ENCODE peak calls at places on chromosome 2, in eight cellular contexts. One of them, this sample, is unnamed.

GRCh38 chr2:26807788-26808460 is 22.1 kb downstream of the CENPA start:
- DNase-seq in cardiac fibroblast: peak
- DNase-seq in psoas muscle: no peak
- DNase-seq in heart left ventricle: no peak
- DNase-seq in lower lobe of right lung: no peak
- DNase-seq in RWPE2: no peak
- DNase-seq in AG09309: no peak
- DNase-seq in A549: no peak
- DNase-seq in this sample: no peak

GRCh38 chr2:54455584-54456525 is at the start of gene SPTBN1:
- DNase-seq in cardiac fibroblast: peak
- DNase-seq in psoas muscle: peak
- DNase-seq in heart left ventricle: peak
- DNase-seq in lower lobe of right lung: peak
- DNase-seq in RWPE2: peak
- DNase-seq in AG09309: peak
- DNase-seq in A549: peak
- DNase-seq in this sample: peak

GRCh38 chr2:47389692-47390091 is 13.3 kb upstream of the MSH2 start:
- DNase-seq in cardiac fibroblast: no peak
- DNase-seq in psoas muscle: no peak
- DNase-seq in heart left ventricle: no peak
- DNase-seq in lower lobe of right lung: no peak
- DNase-seq in RWPE2: no peak
- DNase-seq in AG09309: no peak
- DNase-seq in A549: no peak
- DNase-seq in this sample: no peak

GRCh38 chr2:181104512-181105121 is 124.2 kb downstream of the UBE2E3 start:
- DNase-seq in cardiac fibroblast: peak
- DNase-seq in psoas muscle: no peak
- DNase-seq in heart left ventricle: no peak
- DNase-seq in lower lobe of right lung: no peak
- DNase-seq in RWPE2: no peak
- DNase-seq in AG09309: peak
- DNase-seq in A549: peak
- DNase-seq in this sample: peak

GRCh38 chr2:188295067-188295685 is 3.5 kb downstream of the GULP1 start:
- DNase-seq in cardiac fibroblast: no peak
- DNase-seq in psoas muscle: no peak
- DNase-seq in heart left ventricle: no peak
- DNase-seq in lower lobe of right lung: no peak
- DNase-seq in RWPE2: no peak
- DNase-seq in AG09309: no peak
- DNase-seq in A549: no peak
- DNase-seq in this sample: no peak

GRCh38 chr2:201276511-201276910 is 16.2 kb downstream of the CASP8 start:
- DNase-seq in cardiac fibroblast: no peak
- DNase-seq in psoas muscle: no peak
- DNase-seq in heart left ventricle: no peak
- DNase-seq in lower lobe of right lung: no peak
- DNase-seq in RWPE2: no peak
- DNase-seq in AG09309: no peak
- DNase-seq in A549: no peak
- DNase-seq in this sample: no peak

GRCh38 chr2:8488001-8488738 is 193.7 kb upstream of the ID2 start:
- DNase-seq in cardiac fibroblast: no peak
- DNase-seq in psoas muscle: no peak
- DNase-seq in heart left ventricle: no peak
- DNase-seq in lower lobe of right lung: no peak
- DNase-seq in RWPE2: no peak
- DNase-seq in AG09309: no peak
- DNase-seq in A549: no peak
- DNase-seq in this sample: no peak

GRCh38 chr2:171272039-171272438 is 111.3 kb upstream of the TLK1 start:
- DNase-seq in cardiac fibroblast: peak
- DNase-seq in psoas muscle: no peak
- DNase-seq in heart left ventricle: no peak
- DNase-seq in lower lobe of right lung: peak
- DNase-seq in RWPE2: peak
- DNase-seq in AG09309: peak
- DNase-seq in A549: peak
- DNase-seq in this sample: peak

GRCh38 chr2:238006500-238006899 is 39.7 kb downstream of the UBE2F start:
- DNase-seq in cardiac fibroblast: no peak
- DNase-seq in psoas muscle: no peak
- DNase-seq in heart left ventricle: no peak
- DNase-seq in lower lobe of right lung: no peak
- DNase-seq in RWPE2: no peak
- DNase-seq in AG09309: no peak
- DNase-seq in A549: no peak
- DNase-seq in this sample: no peak

GRCh38 chr2:144349674-144350073 is 170.2 kb downstream of the ZEB2 start:
- DNase-seq in cardiac fibroblast: no peak
- DNase-seq in psoas muscle: no peak
- DNase-seq in heart left ventricle: no peak
- DNase-seq in lower lobe of right lung: no peak
- DNase-seq in RWPE2: no peak
- DNase-seq in AG09309: no peak
- DNase-seq in A549: no peak
- DNase-seq in this sample: no peak

GRCh38 chr2:118945921-118946320 is 3.9 kb downstream of the MARCO start:
- DNase-seq in cardiac fibroblast: no peak
- DNase-seq in psoas muscle: no peak
- DNase-seq in heart left ventricle: no peak
- DNase-seq in lower lobe of right lung: no peak
- DNase-seq in RWPE2: no peak
- DNase-seq in AG09309: no peak
- DNase-seq in A549: no peak
- DNase-seq in this sample: no peak

GRCh38 chr2:11784747-11785610 is 38.5 kb downstream of the LPIN1 start:
- DNase-seq in cardiac fibroblast: peak
- DNase-seq in psoas muscle: peak
- DNase-seq in heart left ventricle: peak
- DNase-seq in lower lobe of right lung: peak
- DNase-seq in RWPE2: no peak
- DNase-seq in AG09309: no peak
- DNase-seq in A549: peak
- DNase-seq in this sample: peak

GRCh38 chr2:33437297-33437696 is 39.2 kb upstream of the RASGRP3 start:
- DNase-seq in cardiac fibroblast: peak
- DNase-seq in psoas muscle: no peak
- DNase-seq in heart left ventricle: no peak
- DNase-seq in lower lobe of right lung: no peak
- DNase-seq in RWPE2: no peak
- DNase-seq in AG09309: peak
- DNase-seq in A549: no peak
- DNase-seq in this sample: peak

GRCh38 chr2:117856415-117857210 is 42.1 kb downstream of the DDX18 start:
- DNase-seq in cardiac fibroblast: peak
- DNase-seq in psoas muscle: no peak
- DNase-seq in heart left ventricle: no peak
- DNase-seq in lower lobe of right lung: no peak
- DNase-seq in RWPE2: no peak
- DNase-seq in AG09309: peak
- DNase-seq in A549: peak
- DNase-seq in this sample: peak

GRCh38 chr2:17083902-17084301 is 418.3 kb upstream of the CYRIA start:
- DNase-seq in cardiac fibroblast: no peak
- DNase-seq in psoas muscle: no peak
- DNase-seq in heart left ventricle: no peak
- DNase-seq in lower lobe of right lung: no peak
- DNase-seq in RWPE2: no peak
- DNase-seq in AG09309: peak
- DNase-seq in A549: no peak
- DNase-seq in this sample: peak

GRCh38 chr2:220157312-220157711 is 529.9 kb downstream of the SLC4A3 start:
- DNase-seq in cardiac fibroblast: no peak
- DNase-seq in psoas muscle: no peak
- DNase-seq in heart left ventricle: no peak
- DNase-seq in lower lobe of right lung: no peak
- DNase-seq in RWPE2: no peak
- DNase-seq in AG09309: no peak
- DNase-seq in A549: no peak
- DNase-seq in this sample: no peak

GRCh38 chr2:235563056-235563777 is 69.4 kb downstream of the AGAP1 start:
- DNase-seq in cardiac fibroblast: peak
- DNase-seq in psoas muscle: no peak
- DNase-seq in heart left ventricle: no peak
- DNase-seq in lower lobe of right lung: no peak
- DNase-seq in RWPE2: no peak
- DNase-seq in AG09309: no peak
- DNase-seq in A549: no peak
- DNase-seq in this sample: no peak

GRCh38 chr2:122652670-122653069 is 897.2 kb downstream of the TSN start:
- DNase-seq in cardiac fibroblast: peak
- DNase-seq in psoas muscle: no peak
- DNase-seq in heart left ventricle: no peak
- DNase-seq in lower lobe of right lung: no peak
- DNase-seq in RWPE2: no peak
- DNase-seq in AG09309: no peak
- DNase-seq in A549: no peak
- DNase-seq in this sample: no peak

GRCh38 chr2:229921101-229921891 is 513 bp downstream of the TRIP12 start:
- DNase-seq in cardiac fibroblast: peak
- DNase-seq in psoas muscle: peak
- DNase-seq in heart left ventricle: peak
- DNase-seq in lower lobe of right lung: peak
- DNase-seq in RWPE2: peak
- DNase-seq in AG09309: peak
- DNase-seq in A549: peak
- DNase-seq in this sample: peak

GRCh38 chr2:231356474-231356849 is 39.0 kb upstream of the B3GNT7 start:
- DNase-seq in cardiac fibroblast: no peak
- DNase-seq in psoas muscle: no peak
- DNase-seq in heart left ventricle: no peak
- DNase-seq in lower lobe of right lung: no peak
- DNase-seq in RWPE2: peak
- DNase-seq in AG09309: no peak
- DNase-seq in A549: no peak
- DNase-seq in this sample: no peak

DNA sequence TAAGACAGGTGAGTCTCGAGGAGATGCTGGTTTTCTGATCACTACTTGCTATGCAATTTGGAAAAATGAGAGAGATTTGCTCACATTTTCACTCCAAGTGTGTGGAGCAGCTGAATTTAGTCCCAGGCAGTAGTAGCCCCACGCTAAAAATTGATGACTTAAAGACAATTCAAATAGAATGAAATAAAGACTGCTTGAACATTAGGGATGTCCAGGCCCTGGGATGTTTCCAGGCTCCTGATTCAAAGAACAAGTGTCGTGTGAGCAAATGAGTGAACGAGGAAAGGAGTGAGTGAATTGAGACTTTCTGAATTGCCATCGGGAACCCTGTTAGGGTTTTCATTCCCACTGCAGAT is 37.3 kb upstream of the MRPL19 start:
- DNase-seq in cardiac fibroblast: no peak
- DNase-seq in psoas muscle: no peak
- DNase-seq in heart left ventricle: no peak
- DNase-seq in lower lobe of right lung: no peak
- DNase-seq in RWPE2: no peak
- DNase-seq in AG09309: no peak
- DNase-seq in A549: no peak
- DNase-seq in this sample: no peak
- H3K4me3 ChIP-seq in cardiac fibroblast: no peak
- H3K4me3 ChIP-seq in psoas muscle: no peak
- H3K4me3 ChIP-seq in heart left ventricle: no peak
- H3K4me3 ChIP-seq in lower lobe of right lung: no peak
- H3K4me3 ChIP-seq in RWPE2: no peak
- H3K4me3 ChIP-seq in AG09309: no peak
- H3K4me3 ChIP-seq in A549: no peak
- H3K4me3 ChIP-seq in this sample: no peak

GRCh38 chr2:142754182-142754581 is 123.3 kb upstream of the KYNU start:
- DNase-seq in cardiac fibroblast: no peak
- DNase-seq in psoas muscle: no peak
- DNase-seq in heart left ventricle: no peak
- DNase-seq in lower lobe of right lung: no peak
- DNase-seq in RWPE2: no peak
- DNase-seq in AG09309: no peak
- DNase-seq in A549: no peak
- DNase-seq in this sample: no peak
- TF ChIP-seq CTCF in cardiac fibroblast: no peak
- TF ChIP-seq CTCF in psoas muscle: no peak
- TF ChIP-seq CTCF in heart left ventricle: no peak
- TF ChIP-seq CTCF in lower lobe of right lung: no peak
- TF ChIP-seq CTCF in RWPE2: no peak
- TF ChIP-seq CTCF in AG09309: no peak
- TF ChIP-seq CTCF in A549: no peak
- TF ChIP-seq CTCF in this sample: no peak

DNA sequence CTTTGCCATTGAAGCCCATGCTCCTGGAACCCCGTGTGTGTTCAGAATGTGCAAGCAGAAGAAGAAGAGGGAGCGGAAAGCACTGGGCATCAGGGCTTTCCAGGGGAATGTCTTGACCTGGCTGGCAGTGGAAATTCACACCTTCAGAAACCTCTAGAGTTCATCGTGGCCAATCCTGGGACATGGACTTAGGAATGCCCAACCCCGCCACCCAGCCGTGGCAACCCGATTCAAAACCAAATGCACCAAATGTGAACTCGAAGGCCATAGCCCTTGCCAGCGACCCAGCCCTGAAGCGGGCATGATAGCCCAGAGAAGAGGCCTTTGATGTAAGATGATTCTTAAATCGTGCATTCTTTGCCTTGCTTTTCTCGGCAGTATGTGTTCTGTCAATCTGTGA is 69.4 kb downstream of the ADI1 start:
- DNase-seq in cardiac fibroblast: no peak
- DNase-seq in psoas muscle: no peak
- DNase-seq in heart left ventricle: no peak
- DNase-seq in lower lobe of right lung: no peak
- DNase-seq in RWPE2: no peak
- DNase-seq in AG09309: no peak
- DNase-seq in A549: no peak
- DNase-seq in this sample: no peak
- H3K4me3 ChIP-seq in cardiac fibroblast: no peak
- H3K4me3 ChIP-seq in psoas muscle: no peak
- H3K4me3 ChIP-seq in heart left ventricle: no peak
- H3K4me3 ChIP-seq in lower lobe of right lung: no peak
- H3K4me3 ChIP-seq in RWPE2: no peak
- H3K4me3 ChIP-seq in AG09309: no peak
- H3K4me3 ChIP-seq in A549: no peak
- H3K4me3 ChIP-seq in this sample: no peak

DNA sequence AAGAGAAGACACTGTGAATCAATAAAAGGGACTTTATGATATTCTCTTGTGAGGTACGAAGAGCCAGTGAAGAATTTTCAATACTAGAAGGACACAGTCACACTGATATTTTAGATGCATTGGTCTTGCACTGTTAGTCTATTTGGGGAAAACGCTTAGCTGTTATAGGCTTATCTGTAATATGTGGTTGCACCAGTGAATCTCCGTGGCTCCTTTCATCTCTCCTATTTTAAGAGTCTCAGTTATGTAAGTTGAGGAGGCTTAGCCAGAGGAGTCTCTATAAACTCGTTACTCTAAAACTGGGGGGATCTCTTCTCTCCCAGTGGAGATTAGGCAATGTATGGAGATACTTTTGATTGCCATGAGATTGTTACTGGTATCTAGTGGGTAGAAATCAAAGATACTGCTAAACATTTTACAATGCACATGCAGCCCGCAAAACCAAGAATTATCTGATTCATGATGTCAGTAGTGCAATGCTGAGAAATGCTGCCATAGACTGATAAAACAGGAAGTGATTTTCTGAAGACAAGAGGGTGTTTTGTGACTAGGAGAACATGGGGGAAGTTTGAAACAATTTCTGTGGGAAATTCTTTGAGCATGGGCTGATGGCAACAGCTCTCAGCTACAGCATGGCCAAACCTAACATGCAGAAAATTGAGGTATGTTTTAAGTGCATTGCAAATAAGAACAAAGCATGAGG is 339.1 kb downstream of the SOX11 start:
- DNase-seq in cardiac fibroblast: no peak
- DNase-seq in psoas muscle: no peak
- DNase-seq in heart left ventricle: no peak
- DNase-seq in lower lobe of right lung: no peak
- DNase-seq in RWPE2: no peak
- DNase-seq in AG09309: no peak
- DNase-seq in A549: no peak
- DNase-seq in this sample: no peak
- TF ChIP-seq CTCF in cardiac fibroblast: no peak
- TF ChIP-seq CTCF in psoas muscle: no peak
- TF ChIP-seq CTCF in heart left ventricle: no peak
- TF ChIP-seq CTCF in lower lobe of right lung: no peak
- TF ChIP-seq CTCF in RWPE2: no peak
- TF ChIP-seq CTCF in AG09309: no peak
- TF ChIP-seq CTCF in A549: no peak
- TF ChIP-seq CTCF in this sample: no peak